ENCODE peak calls at places on chromosome 3, in eight cellular contexts. O is NT2/D1, V is AG04449, N is colonic mucosa, L is mesendoderm, P is MG63, M is GM06990, D is suprapubic skin. R is an unnamed sample.

GRCh38 chr3:144773344-144773743 is 801.7 kb downstream of the DIPK2A start:
- DNase-seq in N (no peak), O (no peak), V (no peak), M (no peak), D (no peak), P (no peak), L (no peak), R (no peak)

GRCh38 chr3:45343947-45344346 is 44.4 kb upstream of the LARS2 start:
- DNase-seq in O (no peak), D (no peak), M (no peak), L (peak; percentile 71), N (no peak), P (no peak), V (no peak), R (no peak)

GRCh38 chr3:77420316-77420715 is 380.4 kb downstream of the ROBO2 start:
- DNase-seq in N (no peak), L (no peak), P (no peak), D (no peak), M (no peak), V (no peak), O (no peak), R (no peak)

GRCh38 chr3:107265526-107265925 is 111.7 kb upstream of the CCDC54 start:
- DNase-seq in N (no peak), P (no peak), M (no peak), L (no peak), V (no peak), D (no peak), O (no peak), R (no peak)

GRCh38 chr3:57796261-57796660 is 40.2 kb downstream of the SLMAP start:
- DNase-seq in N (no peak), V (no peak), D (no peak), M (no peak), P (peak; percentile 30), O (no peak), L (peak; percentile 42), R (no peak)

GRCh38 chr3:158747417-158747816 is 15.2 kb upstream of the RARRES1 start:
- DNase-seq in V (no peak), D (no peak), O (no peak), M (no peak), N (no peak), P (no peak), L (no peak), R (no peak)

GRCh38 chr3:23996058-23996457 is 51.0 kb downstream of the NR1D2 start:
- DNase-seq in O (no peak), V (peak; percentile 40), L (no peak), N (no peak), M (no peak), P (no peak), D (no peak), R (no peak)

GRCh38 chr3:4219227-4219568 is 84.0 kb upstream of the SETMAR start:
- DNase-seq in V (no peak), M (no peak), O (no peak), N (no peak), D (no peak), L (no peak), P (no peak), R (no peak)

GRCh38 chr3:54358327-54358726 is 236.0 kb downstream of the CACNA2D3 start:
- DNase-seq in V (no peak), L (peak; percentile 26), D (peak; percentile 67), P (peak; percentile 75), O (no peak), N (no peak), M (no peak), R (no peak)

GRCh38 chr3:195260286-195260905 is 10.6 kb downstream of the XXYLT1 start:
- DNase-seq in D (no peak), P (no peak), M (no peak), V (no peak), L (peak; percentile 82), O (no peak), N (peak; percentile 57), R (no peak)

GRCh38 chr3:37961622-37962455 is 28.7 kb upstream of the VILL start:
- DNase-seq in V (no peak), O (peak; percentile 82), N (peak; percentile 57), D (no peak), L (no peak), M (no peak), P (no peak), R (no peak)

GRCh38 chr3:152737021-152737908 is 97.7 kb upstream of the P2RY1 start:
- DNase-seq in D (no peak), P (peak; percentile 47), L (peak; percentile 41), O (no peak), N (no peak), V (no peak), M (peak; percentile 54), R (peak; percentile 89)

GRCh38 chr3:53554559-53555511 is 60.4 kb downstream of the CACNA1D start:
- DNase-seq in V (no peak), L (no peak), M (peak; percentile 65), O (no peak), P (no peak), N (no peak), D (no peak), R (no peak)

GRCh38 chr3:74537164-74537563 is 77.3 kb downstream of the CNTN3 start:
- DNase-seq in L (no peak), V (peak; percentile 41), P (peak; percentile 57), O (no peak), D (peak; percentile 55), M (no peak), N (no peak), R (peak; percentile 9)

GRCh38 chr3:1183320-1184048 is 90.7 kb downstream of the CNTN6 start:
- DNase-seq in P (peak; percentile 73), L (no peak), M (no peak), V (peak; percentile 55), D (no peak), N (no peak), O (no peak), R (peak; percentile 77)

GRCh38 chr3:1179116-1179515 is 86.3 kb downstream of the CNTN6 start:
- DNase-seq in N (no peak), L (no peak), V (no peak), D (no peak), M (no peak), P (no peak), O (no peak), R (no peak)
- H3K4me3 ChIP-seq in N (no peak overlapping the region), L (no peak overlapping the region), V (no peak overlapping the region), D (no peak overlapping the region), M (no peak overlapping the region), P (no peak overlapping the region), O (no peak overlapping the region), R (no peak overlapping the region)

DNA sequence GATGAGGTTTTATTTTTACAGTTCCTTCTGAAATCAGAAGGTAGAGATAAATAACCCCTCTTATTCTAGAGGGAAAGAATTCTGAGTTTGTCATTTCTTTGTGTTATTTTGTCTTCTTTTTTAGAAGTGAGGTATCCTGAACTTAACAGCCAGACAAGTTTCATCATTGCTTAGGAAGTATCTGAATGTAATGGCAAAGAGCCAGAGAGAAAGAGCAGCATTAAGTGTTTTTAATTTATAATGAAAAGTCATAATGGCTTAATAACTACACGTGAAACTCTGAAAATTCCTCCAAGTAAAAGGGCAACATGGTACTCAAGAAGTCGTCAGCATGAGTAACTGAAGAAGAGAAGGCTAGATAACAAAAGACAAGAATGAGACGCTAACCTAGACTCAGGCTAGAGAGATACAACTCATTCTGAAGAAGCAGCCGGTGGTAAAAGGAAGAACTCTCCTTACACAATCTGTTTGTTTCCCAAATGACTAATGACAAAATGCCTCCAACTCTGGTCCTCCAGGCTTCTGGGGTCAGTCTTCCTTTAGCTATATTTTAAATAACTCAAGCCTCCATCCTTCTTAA is 116.2 kb upstream of the NECTIN3 start:
- DNase-seq in D (no peak), N (no peak), M (no peak), O (no peak), P (no peak), L (no peak), V (no peak), R (peak; percentile 49)
- H3K4me3 ChIP-seq in D (no peak overlapping the region), N (no peak overlapping the region), M (no peak overlapping the region), O (no peak overlapping the region), P (no peak overlapping the region), L (no peak overlapping the region), V (no peak overlapping the region), R (no peak overlapping the region)

GRCh38 chr3:52058111-52058510 is 1.7 kb upstream of the DUSP7 start:
- DNase-seq in D (no peak), N (no peak), P (no peak), M (no peak), V (no peak), L (no peak), O (no peak), R (no peak)

GRCh38 chr3:52055537-52056351 is 627 bp downstream of the DUSP7 start:
- DNase-seq in M (peak; percentile 80), L (peak; percentile 87), N (peak; percentile 36), O (peak; percentile 52), V (no peak), D (no peak), P (peak; percentile 43), R (peak; percentile 42)

GRCh38 chr3:52056521-52056967 is at the start of gene DUSP7:
- DNase-seq in O (no peak), M (peak; percentile 83), V (no peak), L (peak; percentile 63), D (no peak), N (peak; percentile 70), P (peak; percentile 61), R (peak; percentile 67)

GRCh38 chr3:52056968-52057805 is 816 bp upstream of the DUSP7 start:
- DNase-seq in D (peak; percentile 100), N (peak; percentile 100), O (peak; percentile 94), P (peak; percentile 96), V (peak; percentile 86), L (peak; percentile 99), M (peak; percentile 99), R (peak; percentile 99)

DNA sequence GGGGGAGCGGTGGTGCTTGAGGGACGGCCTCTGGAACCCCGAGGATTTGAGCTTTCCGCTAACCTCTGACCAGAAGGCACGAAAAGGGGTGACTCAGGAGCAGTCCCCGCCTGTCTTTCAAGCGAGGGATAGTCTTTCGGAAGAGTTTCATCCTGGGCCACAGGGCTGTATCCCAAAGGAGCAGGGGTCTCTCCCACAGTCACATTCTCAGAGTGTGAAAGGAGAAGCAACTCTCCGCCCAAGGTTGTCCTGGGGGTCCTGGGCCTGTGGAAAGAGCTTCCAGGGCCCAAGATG is 1.4 kb upstream of the DUSP7 start:
- DNase-seq in M (no peak), V (no peak), L (no peak), N (no peak), O (no peak), P (no peak), D (no peak), R (no peak)
- H3K4me3 ChIP-seq in M (peak overlapping the region; percentile 33), V (peak overlapping the region; percentile 68), L (no peak overlapping the region), N (peak overlapping the region; percentile 44), O (no peak overlapping the region), P (no peak overlapping the region), D (peak overlapping the region; percentile 79), R (peak overlapping the region; percentile 46)

DNA sequence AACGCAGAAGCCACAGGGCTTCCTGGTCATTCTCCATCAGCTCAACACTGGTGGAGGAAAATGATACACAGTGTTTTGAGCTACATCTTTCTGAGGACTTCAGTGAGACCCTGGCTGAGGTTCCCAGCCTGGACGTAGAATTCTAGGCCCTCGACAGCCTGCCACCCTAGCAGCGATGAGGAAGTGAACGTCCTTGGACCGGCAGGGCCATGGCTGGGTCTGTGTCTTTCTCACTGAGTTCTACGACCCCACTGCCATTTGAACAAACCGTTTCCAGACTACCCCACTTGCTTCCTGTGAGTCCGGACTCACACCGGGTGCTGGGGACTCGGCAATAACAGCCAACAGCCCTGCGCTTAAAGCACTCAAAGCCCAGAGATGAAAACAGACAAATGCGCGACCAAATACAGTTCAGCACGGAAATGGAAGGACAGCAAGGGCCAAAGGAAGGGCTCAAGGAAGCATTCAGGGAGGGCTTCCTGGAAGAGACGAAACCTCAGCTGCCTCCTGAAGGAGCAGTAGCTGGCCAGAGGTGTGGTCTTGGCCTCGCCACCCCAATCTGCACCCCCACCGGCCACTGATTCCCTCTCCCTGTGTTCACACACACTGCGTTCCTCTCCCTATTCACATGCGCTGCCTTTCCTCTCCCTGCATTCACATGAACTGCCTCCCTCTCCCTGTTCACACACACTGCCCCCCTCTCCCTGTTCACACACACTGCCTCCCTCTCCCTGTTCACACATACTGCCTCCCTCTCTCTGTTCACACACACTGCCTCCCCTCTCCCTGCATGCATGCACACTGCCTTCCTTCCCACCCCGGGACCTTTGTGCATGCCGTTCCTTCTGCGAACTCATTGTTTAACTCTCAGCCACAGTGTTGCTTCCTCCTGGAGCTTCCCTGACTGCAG is 136.3 kb upstream of the PRR20G start:
- DNase-seq in N (peak; percentile 11), L (no peak), D (no peak), V (no peak), O (no peak), M (no peak), P (no peak), R (no peak)
- H3K4me3 ChIP-seq in N (no peak overlapping the region), L (no peak overlapping the region), D (no peak overlapping the region), V (no peak overlapping the region), O (no peak overlapping the region), M (no peak overlapping the region), P (no peak overlapping the region), R (no peak overlapping the region)

R was measured in astrocyte of the spinal cord.